ENCODE peak calls at places on chromosomes 7 and 10, in six cellular contexts. W is gastrocnemius medialis; I is fibroblast of lung; C is ovary; X is GM23338; G is CD8-positive, alpha-beta memory T cell. J is an unnamed sample.

GRCh38 chr10:24910574-24910973 is 41.8 kb downstream of the PRTFDC1 start:
- DNase-seq in W (no peak), I (no peak), C (no peak), X (no peak), G (no peak), J (no peak)

GRCh38 chr10:10010397-10010796 is 1007.3 kb upstream of the CELF2 start:
- DNase-seq in W (no peak), I (no peak), C (no peak), X (peak; percentile 22), G (no peak), J (no peak)

GRCh38 chr10:11687357-11687771 is 54.8 kb upstream of the ECHDC3 start:
- DNase-seq in W (no peak), I (peak; percentile 51), C (no peak), X (peak; percentile 35), G (no peak), J (peak; percentile 20)

GRCh38 chr7:130939285-130940095 is 205.5 kb upstream of the KLF14 start:
- DNase-seq in W (no peak), I (peak; percentile 60), C (no peak), X (no peak), G (no peak), J (no peak)

GRCh38 chr10:88205842-88206446 is 342.5 kb downstream of the PTEN start:
- DNase-seq in W (no peak), I (peak; percentile 16), C (no peak), X (no peak), G (no peak), J (no peak)

GRCh38 chr10:28503114-28503513 is 29.8 kb upstream of the WAC start:
- DNase-seq in W (no peak), I (peak; percentile 15), C (no peak), X (no peak), G (no peak), J (peak; percentile 71)

GRCh38 chr7:149729983-149730801 is 43.2 kb downstream of the ZNF467 start:
- DNase-seq in W (no peak), I (no peak), C (no peak), X (no peak), G (no peak), J (no peak)

GRCh38 chr7:139563856-139564255 is 40.4 kb downstream of the CLEC2L start:
- DNase-seq in W (no peak), I (no peak), C (no peak), X (no peak), G (no peak), J (no peak)

GRCh38 chr7:13845601-13846000 is 143.9 kb downstream of the ETV1 start:
- DNase-seq in W (no peak), I (no peak), C (no peak), X (no peak), G (no peak), J (no peak)

GRCh38 chr7:80781561-80781979 is 137.3 kb downstream of the SEMA3C start:
- DNase-seq in W (peak; percentile 44), I (peak; percentile 94), C (peak; percentile 36), X (peak; percentile 13), G (no peak), J (no peak)

GRCh38 chr7:39349452-39350123 is 216.6 kb upstream of the YAE1 start:
- DNase-seq in W (no peak), I (no peak), C (no peak), X (no peak), G (no peak), J (no peak)

GRCh38 chr7:90064370-90064769 is 89.9 kb upstream of the STEAP1 start:
- DNase-seq in W (no peak), I (no peak), C (no peak), X (no peak), G (no peak), J (no peak)

GRCh38 chr10:133156674-133157579 is 3.1 kb upstream of the KNDC1 start:
- DNase-seq in W (no peak), I (no peak), C (peak; percentile 29), X (no peak), G (no peak), J (no peak)

GRCh38 chr7:7438851-7439250 is 96.8 kb downstream of the COL28A1 start:
- DNase-seq in W (no peak), I (peak; percentile 97), C (no peak), X (no peak), G (no peak), J (no peak)

GRCh38 chr7:137390076-137390475 is 46.5 kb upstream of the PTN start:
- DNase-seq in W (no peak), I (no peak), C (no peak), X (no peak), G (no peak), J (no peak)

GRCh38 chr10:5545011-5545410 is 20.2 kb downstream of the CALML3 start:
- DNase-seq in W (no peak), I (no peak), C (no peak), X (no peak), G (no peak), J (no peak)

GRCh38 chr7:136677456-136678365 is 190.7 kb upstream of the CHRM2 start:
- DNase-seq in W (no peak), I (peak; percentile 63), C (no peak), X (no peak), G (no peak), J (no peak)

GRCh38 chr10:5523796-5524574 is 776 bp upstream of the CALML3 start:
- DNase-seq in W (no peak), I (no peak), C (no peak), X (no peak), G (no peak), J (no peak)

GRCh38 chr10:50396491-50397311 is 145.4 kb upstream of the ASAH2 start:
- DNase-seq in W (no peak), I (peak; percentile 84), C (no peak), X (no peak), G (no peak), J (no peak)

GRCh38 chr7:22194633-22195273 is 162.2 kb downstream of the RAPGEF5 start:
- DNase-seq in W (no peak), I (no peak), C (no peak), X (no peak), G (no peak), J (no peak)

GRCh38 chr10:57986422-57986821 is 281.3 kb downstream of the IPMK start:
- DNase-seq in W (no peak), I (no peak), C (no peak), X (no peak), G (no peak), J (no peak)

GRCh38 chr7:131578602-131579001 is 22.2 kb upstream of the PODXL start:
- DNase-seq in W (no peak), I (no peak), C (no peak), X (peak; percentile 40), G (no peak), J (no peak)

GRCh38 chr10:125355657-125356056 is 195.3 kb upstream of the CTBP2 start:
- DNase-seq in W (no peak), I (no peak), C (no peak), X (no peak), G (no peak), J (no peak)

GRCh38 chr10:131921191-131921590 is 20.4 kb downstream of the PPP2R2D start:
- DNase-seq in W (no peak), I (no peak), C (no peak), X (peak; percentile 69), G (no peak), J (no peak)

GRCh38 chr10:79346388-79347225 is 662 bp upstream of the PPIF start:
- DNase-seq in W (no peak), I (no peak), C (peak; percentile 60), X (peak; percentile 71), G (no peak), J (no peak)

GRCh38 chr10:15121707-15122106 is 24.6 kb downstream of the RPP38 start:
- DNase-seq in W (no peak), I (peak; percentile 56), C (no peak), X (no peak), G (no peak), J (no peak)
- H3K36me3 ChIP-seq in W (peaks cover 40% of the 10 kb centered on the region), I (peaks cover 9% of the 10 kb centered on the region), C (no peaks in the 10 kb centered on the region), X (peaks cover 10% of the 10 kb centered on the region), G (peaks cover 32% of the 10 kb centered on the region), J (peaks cover 12% of the 10 kb centered on the region)

GRCh38 chr7:48102530-48102929 is 13.5 kb downstream of the UPP1 start:
- DNase-seq in W (no peak), I (no peak), C (no peak), X (no peak), G (no peak), J (no peak)

GRCh38 chr7:48099781-48100180 is 10.7 kb downstream of the UPP1 start:
- DNase-seq in W (no peak), I (no peak), C (no peak), X (no peak), G (no peak), J (no peak)

GRCh38 chr7:48098846-48099245 is 9.8 kb downstream of the UPP1 start:
- DNase-seq in W (no peak), I (no peak), C (no peak), X (no peak), G (no peak), J (no peak)

GRCh38 chr7:48101880-48102448 is 12.9 kb downstream of the UPP1 start:
- DNase-seq in W (no peak), I (no peak), C (no peak), X (peak; percentile 63), G (no peak), J (no peak)

DNA sequence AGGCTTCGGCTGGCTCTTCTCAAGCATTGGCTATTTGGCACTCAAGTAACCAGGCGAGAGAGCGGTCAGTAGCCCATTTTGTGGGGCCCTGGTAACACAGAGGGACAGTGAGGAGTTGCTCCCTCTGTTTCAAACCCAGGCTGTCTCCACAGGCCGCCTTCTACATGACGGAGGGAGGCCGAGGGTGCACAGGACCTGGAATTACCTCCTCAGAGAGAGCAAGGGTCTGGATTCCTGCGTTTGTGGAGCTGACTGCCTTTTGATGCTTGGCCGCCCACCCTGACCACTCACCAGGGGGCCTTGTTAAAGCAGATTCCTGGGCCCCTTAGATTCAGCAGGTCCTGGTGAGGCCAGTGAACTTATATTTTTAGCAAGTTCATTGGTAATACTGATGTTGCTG is 12.3 kb downstream of the UPP1 start:
- DNase-seq in W (no peak), I (no peak), C (no peak), X (no peak), G (no peak), J (no peak)
- H3K36me3 ChIP-seq in W (peaks cover 62% of the 10 kb centered on the region), I (peaks cover 11% of the 10 kb centered on the region), C (no peaks in the 10 kb centered on the region), X (peaks cover 22% of the 10 kb centered on the region), G (peaks cover 44% of the 10 kb centered on the region), J (peaks cover 30% of the 10 kb centered on the region)

DNA sequence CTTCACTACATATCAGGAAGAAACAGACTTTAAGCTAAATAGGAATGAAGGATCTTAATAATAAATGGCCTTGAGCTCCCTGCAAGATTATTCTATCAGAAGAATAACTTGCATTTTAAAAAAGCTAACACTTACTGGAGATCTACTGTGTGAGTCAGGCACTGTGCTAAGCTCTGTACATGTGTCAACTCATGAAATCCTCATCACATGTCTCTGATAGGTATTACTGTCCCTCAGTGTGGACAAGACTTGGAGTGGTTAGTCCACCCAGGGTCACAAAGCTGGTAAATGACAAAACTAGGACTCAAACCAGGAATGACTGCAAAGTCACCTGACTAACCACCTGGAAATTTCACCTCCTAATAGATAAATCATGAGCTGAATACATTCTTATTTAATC is 57.1 kb upstream of the KCTD7 start:
- DNase-seq in W (no peak), I (no peak), C (no peak), X (no peak), G (no peak), J (no peak)
- H3K36me3 ChIP-seq in W (peaks cover 27% of the 10 kb centered on the region), I (no peaks in the 10 kb centered on the region), C (no peaks in the 10 kb centered on the region), X (peaks cover 27% of the 10 kb centered on the region), G (peaks cover 19% of the 10 kb centered on the region), J (peaks cover 7% of the 10 kb centered on the region)

GRCh38 chr7:99014113-99014985 is 129.6 kb downstream of the SMURF1 start:
- DNase-seq in W (no peak), I (no peak), C (peak; percentile 54), X (no peak), G (no peak), J (no peak)
- H3K36me3 ChIP-seq in W (peaks cover 67% of the 10 kb centered on the region), I (peaks cover 24% of the 10 kb centered on the region), C (no peaks in the 10 kb centered on the region), X (peaks cover 27% of the 10 kb centered on the region), G (peaks cover 49% of the 10 kb centered on the region), J (peaks cover 21% of the 10 kb centered on the region)

J was measured in small intestine.